ENCODE peak calls at places on chromosomes 2 and 18, in four cellular contexts. F is SK-N-SH, C is HepG2, U is K562. O is an unnamed sample.

GRCh38 chr18:62617793-62618591 is 95.2 kb downstream of the ZCCHC2 start:
- DNase-seq in F (no peak), C (peak; percentile 32), U (no peak), O (no peak)

GRCh38 chr2:203579730-203580129 is 44.6 kb upstream of the RAPH1 start:
- DNase-seq in F (no peak), C (no peak), U (no peak), O (no peak)

GRCh38 chr2:29522951-29523669 is 398.3 kb downstream of the ALK start:
- DNase-seq in F (no peak), C (no peak), U (no peak), O (no peak)

GRCh38 chr18:37246779-37247340 is 318.7 kb downstream of the CELF4 start:
- DNase-seq in F (no peak), C (no peak), U (no peak), O (no peak)

GRCh38 chr2:128362889-128363228 is 44.2 kb upstream of the HS6ST1 start:
- DNase-seq in F (no peak), C (no peak), U (no peak), O (no peak)

GRCh38 chr18:48876590-48876989 is 74.2 kb downstream of the SMAD7 start:
- DNase-seq in F (no peak), C (no peak), U (no peak), O (no peak)

GRCh38 chr2:222105046-222105445 is 193.8 kb downstream of the PAX3 start:
- DNase-seq in F (no peak), C (no peak), U (no peak), O (no peak)

GRCh38 chr2:187377335-187377734 is 70.7 kb downstream of the CALCRL start:
- DNase-seq in F (no peak), C (no peak), U (no peak), O (no peak)

GRCh38 chr2:191892391-191892790 is 45.5 kb upstream of the CAVIN2 start:
- DNase-seq in F (no peak), C (no peak), U (no peak), O (no peak)

GRCh38 chr18:2846241-2846637 is 567 bp upstream of the EMILIN2 start:
- DNase-seq in F (no peak), C (no peak), U (no peak), O (no peak)

GRCh38 chr2:224142397-224143312 is 103.6 kb upstream of the SERPINE2 start:
- DNase-seq in F (no peak), C (no peak), U (no peak), O (no peak)

GRCh38 chr2:173395567-173396351 is 41.1 kb downstream of the CDCA7 start:
- DNase-seq in F (no peak), C (no peak), U (no peak), O (no peak)

GRCh38 chr2:21916934-21917522 is 793.3 kb downstream of the TDRD15 start:
- DNase-seq in F (no peak), C (no peak), U (no peak), O (no peak)

GRCh38 chr2:178101321-178102079 is 10.7 kb upstream of the RBM45 start:
- DNase-seq in F (no peak), C (no peak), U (peak; percentile 34), O (no peak)

GRCh38 chr18:77052297-77052645 is 80.3 kb downstream of the MBP start:
- DNase-seq in F (no peak), C (no peak), U (no peak), O (no peak)

GRCh38 chr18:50297621-50298442 is 10.3 kb upstream of the CXXC1 start:
- DNase-seq in F (peak; percentile 89), C (no peak), U (no peak), O (peak; percentile 69)

GRCh38 chr2:47033102-47033880 is 117.7 kb upstream of the MCFD2 start:
- DNase-seq in F (peak; percentile 79), C (peak; percentile 28), U (no peak), O (no peak)

GRCh38 chr2:64437883-64438282 is 16.1 kb upstream of the LGALSL start:
- DNase-seq in F (no peak), C (no peak), U (no peak), O (no peak)

GRCh38 chr2:225429718-225430117 is 30.2 kb downstream of the NYAP2 start:
- DNase-seq in F (peak; percentile 58), C (no peak), U (no peak), O (no peak)

GRCh38 chr2:11657646-11658045 is 12.3 kb downstream of the NTSR2 start:
- DNase-seq in F (no peak), C (no peak), U (no peak), O (no peak)

GRCh38 chr2:44895061-44895460 is 46.4 kb upstream of the SIX3 start:
- DNase-seq in F (no peak), C (no peak), U (no peak), O (no peak)

GRCh38 chr2:236949089-236949935 is 136.4 kb upstream of the COPS8 start:
- DNase-seq in F (no peak), C (no peak), U (no peak), O (no peak)

DNA sequence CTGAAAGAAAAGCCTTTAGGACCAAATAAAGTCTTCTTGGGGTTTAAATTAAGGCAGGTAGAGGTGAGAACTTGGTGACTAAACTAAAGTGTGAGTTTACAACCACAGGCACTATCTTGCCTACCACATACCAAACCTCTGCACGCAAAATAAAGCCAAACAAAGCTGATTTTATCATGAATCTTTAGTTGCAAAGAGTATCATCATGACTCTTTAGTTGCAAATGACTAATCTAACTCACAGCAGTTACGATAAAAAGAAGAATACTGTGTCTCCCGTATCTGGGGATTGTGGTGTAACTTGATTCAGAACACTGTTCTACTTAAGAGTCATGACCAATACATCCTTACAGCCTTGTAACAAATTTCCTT is 11.2 kb downstream of the CFAP210 start:
- DNase-seq in F (no peak), C (no peak), U (no peak), O (no peak)
- TF ChIP-seq NFIC in F (no peak), C (no peak), U (no peak), O (no peak)

DNA sequence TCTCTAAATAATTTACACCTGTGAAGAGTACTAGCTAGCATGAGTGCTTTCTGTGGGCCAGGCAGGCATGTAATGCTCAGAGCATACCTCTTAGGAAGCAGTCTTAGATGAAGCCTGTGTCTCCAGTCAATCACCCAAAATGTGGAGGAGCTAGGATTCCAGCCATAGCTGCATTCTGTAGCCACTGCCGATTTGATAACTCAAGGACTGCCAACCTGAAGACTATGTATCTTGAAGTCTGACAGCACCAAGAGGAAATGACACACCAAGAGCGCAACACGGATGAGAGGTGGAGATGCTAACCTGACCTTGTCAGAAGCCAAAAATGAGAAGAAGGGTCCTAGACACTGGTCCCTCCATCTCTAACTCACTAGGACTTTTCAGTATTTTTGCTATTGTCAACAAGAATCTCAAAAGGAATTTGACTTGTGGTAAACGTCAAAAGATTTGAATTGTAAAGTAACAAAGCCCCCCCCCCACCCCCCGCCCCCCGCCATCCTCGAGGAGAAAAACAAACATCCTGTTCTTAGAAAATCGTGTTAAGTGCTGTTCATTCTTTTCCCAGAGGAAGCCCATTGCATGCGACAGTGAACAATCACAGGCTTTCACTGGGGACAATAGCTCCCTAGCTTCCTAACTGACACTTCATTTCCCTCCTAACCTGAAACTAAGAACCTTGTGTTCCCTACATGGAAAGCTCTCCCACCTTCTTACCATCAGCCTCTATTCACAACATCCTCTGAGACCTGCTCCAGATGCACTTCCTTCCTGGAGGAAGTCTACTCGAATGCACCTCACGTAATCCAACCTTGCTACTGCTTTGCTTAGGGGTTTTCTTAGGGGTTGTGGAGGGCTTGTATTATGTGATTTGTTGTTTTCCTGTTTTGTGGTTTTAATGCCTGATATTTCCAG is 14.7 kb downstream of the CDC42EP3 start:
- DNase-seq in F (no peak), C (no peak), U (no peak), O (no peak)
- TF ChIP-seq NFIC in F (no peak), C (no peak), U (no peak), O (no peak)

DNA sequence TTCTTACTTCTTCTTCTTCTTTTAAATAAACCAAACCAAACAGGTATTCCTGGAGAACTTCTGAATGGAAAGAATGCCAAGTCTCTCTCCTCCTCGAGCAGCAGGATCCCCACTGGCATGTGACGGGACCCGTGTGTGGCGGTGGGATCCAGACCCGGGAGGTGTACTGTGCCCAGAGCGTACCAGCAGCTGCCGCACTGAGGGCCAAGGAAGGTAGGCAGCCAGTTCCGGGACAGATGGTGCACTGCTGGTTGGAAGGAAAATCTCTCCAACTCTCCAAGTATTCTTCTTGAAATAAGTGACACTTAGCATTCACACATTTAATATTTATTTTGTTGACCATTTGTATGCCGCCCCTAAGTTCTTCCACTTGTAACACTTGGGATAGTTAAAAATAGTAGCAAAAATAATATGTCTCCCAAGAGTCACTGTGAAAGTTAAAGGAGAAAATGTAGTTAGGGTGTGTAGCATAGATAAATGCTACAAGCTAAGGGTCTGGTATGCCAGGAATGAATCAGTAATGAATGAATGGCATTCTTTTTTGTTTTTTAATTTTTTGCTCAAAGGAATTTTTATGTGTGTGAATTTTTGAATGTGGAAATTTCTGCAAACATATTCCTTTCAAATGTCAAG is 349.9 kb downstream of the THSD7B start:
- DNase-seq in F (no peak), C (no peak), U (no peak), O (no peak)
- TF ChIP-seq NFIC in F (no peak), C (no peak), U (no peak), O (no peak)

DNA sequence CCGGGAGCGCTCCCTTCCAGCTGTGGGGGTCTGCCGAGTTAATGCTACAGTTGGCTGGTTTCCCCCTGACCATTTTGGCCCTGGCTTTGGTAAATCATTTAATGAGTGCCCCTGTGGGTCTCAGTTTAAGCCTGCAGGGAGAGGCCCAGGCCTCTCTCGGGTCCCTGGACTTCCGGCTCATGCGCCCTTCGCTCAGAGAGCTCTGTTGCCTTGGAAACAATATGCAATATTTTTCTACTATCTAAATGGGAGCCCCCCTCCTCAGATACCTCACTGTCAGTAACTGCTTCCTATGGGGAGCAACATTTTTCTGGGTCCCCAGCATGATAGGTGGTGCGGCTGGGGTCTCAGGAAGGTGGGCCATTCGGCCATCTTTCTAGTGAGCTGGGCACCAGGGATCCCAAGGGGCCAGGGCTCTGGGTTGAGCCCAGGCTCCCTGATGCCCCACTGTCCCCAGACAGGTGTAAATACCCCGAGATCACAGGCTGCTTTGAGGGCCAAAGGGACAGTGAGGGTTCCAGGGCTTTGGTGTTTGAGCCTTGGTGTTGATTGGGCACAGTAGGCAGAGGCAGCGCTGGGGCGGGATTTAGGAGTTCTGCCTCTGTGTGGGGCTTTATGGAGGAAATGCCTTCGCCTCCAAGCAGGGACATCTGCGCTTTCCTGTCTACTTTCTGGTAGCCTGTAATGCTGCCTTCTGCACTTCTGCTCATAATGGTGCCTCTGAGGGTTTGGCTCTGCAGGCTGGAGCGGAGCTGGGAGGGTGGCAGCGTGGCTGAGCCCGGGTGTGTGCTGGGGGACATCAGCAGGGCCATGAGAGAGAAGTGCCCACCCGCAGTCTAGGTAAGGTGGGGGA is 5.2 kb downstream of the ITM2C start:
- DNase-seq in F (peak; percentile 77), C (no peak), U (no peak), O (no peak)
- TF ChIP-seq NFIC in F (no peak), C (no peak), U (no peak), O (no peak)

GRCh38 chr2:143226714-143227541 is 97.7 kb downstream of the ARHGAP15 start:
- DNase-seq in F (no peak), C (no peak), U (no peak), O (no peak)

GRCh38 chr2:143229952-143230351 is 100.7 kb downstream of the ARHGAP15 start:
- DNase-seq in F (no peak), C (no peak), U (no peak), O (no peak)

GRCh38 chr2:143229411-143229810 is 100.2 kb downstream of the ARHGAP15 start:
- DNase-seq in F (no peak), C (no peak), U (no peak), O (no peak)

GRCh38 chr2:143231257-143231650 is 102.0 kb downstream of the ARHGAP15 start:
- DNase-seq in F (no peak), C (no peak), U (no peak), O (no peak)

GRCh38 chr2:143230506-143231256 is 101.5 kb downstream of the ARHGAP15 start:
- DNase-seq in F (no peak), C (no peak), U (no peak), O (no peak)
- TF ChIP-seq NFIC in F (no peak), C (no peak), U (no peak), O (no peak)

O was measured in GM12878.